ENCODE peak calls at places on chromosomes 6 and 20, in five cellular contexts. One of them, this sample, is unnamed. For H3K4me1 and H3K9me3, the result is how much of the 10 kb centered on the place peaks cover.

GRCh38 chr6:41257369-41258195 is 28.9 kb downstream of the TREM1 start:
- DNase-seq in sigmoid colon: peak
- DNase-seq in stomach: peak
- DNase-seq in PC-3: peak
- DNase-seq in colonic mucosa: no peak
- DNase-seq in this sample: peak

GRCh38 chr6:149254241-149254640 is 63.3 kb upstream of the TAB2 start:
- DNase-seq in sigmoid colon: no peak
- DNase-seq in stomach: no peak
- DNase-seq in PC-3: no peak
- DNase-seq in colonic mucosa: no peak
- DNase-seq in this sample: no peak

GRCh38 chr20:36150847-36151539 is 3.5 kb upstream of the EPB41L1 start:
- DNase-seq in sigmoid colon: no peak
- DNase-seq in stomach: no peak
- DNase-seq in PC-3: no peak
- DNase-seq in colonic mucosa: no peak
- DNase-seq in this sample: no peak

GRCh38 chr6:169838291-169839028 is 87.0 kb downstream of the ERMARD start:
- DNase-seq in sigmoid colon: no peak
- DNase-seq in stomach: peak
- DNase-seq in PC-3: no peak
- DNase-seq in colonic mucosa: peak
- DNase-seq in this sample: no peak

GRCh38 chr20:1225263-1225728 is 548 bp upstream of the RAD21L1 start:
- DNase-seq in sigmoid colon: no peak
- DNase-seq in stomach: no peak
- DNase-seq in PC-3: peak
- DNase-seq in colonic mucosa: no peak
- DNase-seq in this sample: no peak

GRCh38 chr6:42569102-42570028 is 5.5 kb downstream of the UBR2 start:
- DNase-seq in sigmoid colon: no peak
- DNase-seq in stomach: no peak
- DNase-seq in PC-3: peak
- DNase-seq in colonic mucosa: no peak
- DNase-seq in this sample: peak

GRCh38 chr6:14452567-14453527 is 335.3 kb downstream of the CD83 start:
- DNase-seq in sigmoid colon: no peak
- DNase-seq in stomach: no peak
- DNase-seq in PC-3: no peak
- DNase-seq in colonic mucosa: no peak
- DNase-seq in this sample: no peak

GRCh38 chr6:10146723-10147451 is 268.0 kb downstream of the TFAP2A start:
- DNase-seq in sigmoid colon: no peak
- DNase-seq in stomach: no peak
- DNase-seq in PC-3: peak
- DNase-seq in colonic mucosa: no peak
- DNase-seq in this sample: peak

GRCh38 chr6:106334646-106335448 is 9.3 kb upstream of the ATG5 start:
- DNase-seq in sigmoid colon: peak
- DNase-seq in stomach: peak
- DNase-seq in PC-3: peak
- DNase-seq in colonic mucosa: peak
- DNase-seq in this sample: peak

GRCh38 chr20:47455133-47456040 is 46.3 kb upstream of the NCOA3 start:
- DNase-seq in sigmoid colon: no peak
- DNase-seq in stomach: no peak
- DNase-seq in PC-3: peak
- DNase-seq in colonic mucosa: no peak
- DNase-seq in this sample: no peak

DNA sequence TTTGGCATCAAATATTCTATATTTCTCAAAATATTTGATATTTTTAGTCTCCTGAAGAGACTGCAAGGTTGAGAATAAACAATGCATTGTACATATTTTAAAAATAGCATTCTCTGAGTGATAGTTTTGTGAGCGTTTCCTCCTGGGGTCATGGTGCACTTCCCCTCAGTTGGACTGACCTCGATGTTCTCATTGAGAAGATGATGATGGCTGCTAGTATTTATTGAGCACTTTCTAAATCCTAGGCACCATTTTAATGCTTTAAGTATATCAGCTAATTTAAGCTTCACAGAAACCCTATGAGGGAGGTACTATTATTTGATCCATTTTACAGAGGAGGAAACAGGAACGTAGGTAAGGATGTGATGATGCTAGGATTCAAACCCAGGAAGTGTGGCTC is 18.2 kb downstream of the DSE start:
- DNase-seq in sigmoid colon: no peak
- DNase-seq in stomach: no peak
- DNase-seq in PC-3: no peak
- DNase-seq in colonic mucosa: no peak
- DNase-seq in this sample: no peak
- H3K4me1 ChIP-seq in sigmoid colon: under half
- H3K4me1 ChIP-seq in stomach: under half
- H3K4me1 ChIP-seq in PC-3: under half
- H3K4me1 ChIP-seq in colonic mucosa: under half
- H3K4me1 ChIP-seq in this sample: under half

DNA sequence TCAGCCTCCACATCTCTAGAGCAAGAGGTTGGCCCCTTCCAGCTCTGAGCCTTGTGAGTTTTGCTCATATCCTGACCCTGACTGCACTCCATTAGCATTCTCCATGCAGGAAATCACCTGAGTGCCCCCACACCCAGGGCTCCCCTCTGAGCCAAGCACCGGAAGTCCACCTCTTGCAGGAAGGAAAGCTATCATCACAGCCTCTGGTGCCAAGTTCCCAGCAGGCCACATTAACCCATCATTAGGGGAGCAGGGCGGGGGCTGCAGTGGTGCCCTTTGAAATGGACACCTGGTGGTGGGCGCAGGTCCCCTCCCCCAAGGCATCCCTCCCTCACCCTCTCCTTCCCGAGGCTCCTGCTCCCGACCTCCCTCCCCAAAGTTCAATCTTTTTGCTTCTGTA is 16.1 kb downstream of the GRM4 start:
- DNase-seq in sigmoid colon: no peak
- DNase-seq in stomach: no peak
- DNase-seq in PC-3: no peak
- DNase-seq in colonic mucosa: no peak
- DNase-seq in this sample: no peak
- H3K9me3 ChIP-seq in sigmoid colon: under half
- H3K9me3 ChIP-seq in stomach: under half
- H3K9me3 ChIP-seq in PC-3: under half
- H3K9me3 ChIP-seq in colonic mucosa: under half
- H3K9me3 ChIP-seq in this sample: under half

GRCh38 chr6:79543411-79543810 is 6.2 kb upstream of the LCA5 start:
- DNase-seq in sigmoid colon: no peak
- DNase-seq in stomach: no peak
- DNase-seq in PC-3: no peak
- DNase-seq in colonic mucosa: no peak
- DNase-seq in this sample: no peak
- H3K27ac ChIP-seq in sigmoid colon: peak
- H3K27ac ChIP-seq in stomach: peak
- H3K27ac ChIP-seq in PC-3: no peak
- H3K27ac ChIP-seq in colonic mucosa: no peak
- H3K27ac ChIP-seq in this sample: no peak

DNA sequence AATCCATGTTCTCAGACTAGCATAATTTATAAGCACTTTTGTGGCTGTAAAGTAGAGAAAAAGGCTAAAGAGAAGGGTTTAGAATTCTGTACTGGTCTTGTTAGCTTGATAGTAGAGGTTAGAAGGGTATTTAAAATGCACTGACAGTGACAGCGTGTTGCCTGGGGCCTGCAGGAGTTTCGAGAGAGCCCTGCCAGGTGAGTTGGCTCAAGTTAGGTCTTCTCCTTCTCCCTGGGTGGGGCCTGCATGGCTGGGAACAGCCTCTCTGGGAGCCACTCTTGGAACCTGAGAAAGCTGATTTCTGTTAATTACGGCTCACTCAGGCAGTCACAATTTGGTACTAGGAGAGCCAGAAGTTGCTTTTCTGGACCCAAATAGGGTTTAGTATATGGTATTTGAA is 103.7 kb downstream of the ARID1B start:
- DNase-seq in sigmoid colon: no peak
- DNase-seq in stomach: peak
- DNase-seq in PC-3: no peak
- DNase-seq in colonic mucosa: no peak
- DNase-seq in this sample: no peak
- H3K4me1 ChIP-seq in sigmoid colon: under half
- H3K4me1 ChIP-seq in stomach: half or more
- H3K4me1 ChIP-seq in PC-3: under half
- H3K4me1 ChIP-seq in colonic mucosa: under half
- H3K4me1 ChIP-seq in this sample: under half

GRCh38 chr6:109762769-109763450 is 71.8 kb downstream of the FIG4 start:
- DNase-seq in sigmoid colon: no peak
- DNase-seq in stomach: no peak
- DNase-seq in PC-3: no peak
- DNase-seq in colonic mucosa: no peak
- DNase-seq in this sample: peak

GRCh38 chr6:109769213-109769612 is 78.1 kb downstream of the FIG4 start:
- DNase-seq in sigmoid colon: no peak
- DNase-seq in stomach: no peak
- DNase-seq in PC-3: no peak
- DNase-seq in colonic mucosa: no peak
- DNase-seq in this sample: no peak

GRCh38 chr6:109768485-109768884 is 77.4 kb downstream of the FIG4 start:
- DNase-seq in sigmoid colon: no peak
- DNase-seq in stomach: no peak
- DNase-seq in PC-3: peak
- DNase-seq in colonic mucosa: no peak
- DNase-seq in this sample: no peak

GRCh38 chr6:109767961-109768360 is 76.9 kb downstream of the FIG4 start:
- DNase-seq in sigmoid colon: no peak
- DNase-seq in stomach: no peak
- DNase-seq in PC-3: peak
- DNase-seq in colonic mucosa: no peak
- DNase-seq in this sample: no peak

GRCh38 chr6:109766167-109766566 is 75.1 kb downstream of the FIG4 start:
- DNase-seq in sigmoid colon: no peak
- DNase-seq in stomach: no peak
- DNase-seq in PC-3: no peak
- DNase-seq in colonic mucosa: no peak
- DNase-seq in this sample: no peak
- H3K9me3 ChIP-seq in sigmoid colon: under half
- H3K9me3 ChIP-seq in stomach: under half
- H3K9me3 ChIP-seq in PC-3: under half
- H3K9me3 ChIP-seq in colonic mucosa: under half
- H3K9me3 ChIP-seq in this sample: under half

DNA sequence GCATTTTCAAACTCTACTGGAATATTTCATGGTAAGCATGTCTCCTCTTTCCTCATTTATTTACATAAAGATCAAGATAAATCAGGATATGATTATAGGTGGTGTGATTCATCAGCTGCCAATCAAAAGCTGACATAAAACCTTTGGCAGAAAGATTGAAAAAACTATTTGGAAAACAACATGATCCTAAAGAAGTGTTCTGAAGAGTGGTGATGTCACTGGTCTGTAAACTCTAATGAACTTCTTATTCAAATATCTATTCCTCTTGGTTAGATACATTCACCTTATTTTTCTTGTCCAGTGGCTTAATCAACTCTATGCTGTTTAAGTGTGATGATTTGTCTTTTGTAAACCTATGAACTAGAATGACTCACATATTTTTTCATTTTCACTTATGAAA is 535.5 kb upstream of the CITED2 start:
- DNase-seq in sigmoid colon: no peak
- DNase-seq in stomach: no peak
- DNase-seq in PC-3: peak
- DNase-seq in colonic mucosa: no peak
- DNase-seq in this sample: no peak
- H3K27ac ChIP-seq in sigmoid colon: no peak
- H3K27ac ChIP-seq in stomach: no peak
- H3K27ac ChIP-seq in PC-3: peak
- H3K27ac ChIP-seq in colonic mucosa: no peak
- H3K27ac ChIP-seq in this sample: no peak

DNA sequence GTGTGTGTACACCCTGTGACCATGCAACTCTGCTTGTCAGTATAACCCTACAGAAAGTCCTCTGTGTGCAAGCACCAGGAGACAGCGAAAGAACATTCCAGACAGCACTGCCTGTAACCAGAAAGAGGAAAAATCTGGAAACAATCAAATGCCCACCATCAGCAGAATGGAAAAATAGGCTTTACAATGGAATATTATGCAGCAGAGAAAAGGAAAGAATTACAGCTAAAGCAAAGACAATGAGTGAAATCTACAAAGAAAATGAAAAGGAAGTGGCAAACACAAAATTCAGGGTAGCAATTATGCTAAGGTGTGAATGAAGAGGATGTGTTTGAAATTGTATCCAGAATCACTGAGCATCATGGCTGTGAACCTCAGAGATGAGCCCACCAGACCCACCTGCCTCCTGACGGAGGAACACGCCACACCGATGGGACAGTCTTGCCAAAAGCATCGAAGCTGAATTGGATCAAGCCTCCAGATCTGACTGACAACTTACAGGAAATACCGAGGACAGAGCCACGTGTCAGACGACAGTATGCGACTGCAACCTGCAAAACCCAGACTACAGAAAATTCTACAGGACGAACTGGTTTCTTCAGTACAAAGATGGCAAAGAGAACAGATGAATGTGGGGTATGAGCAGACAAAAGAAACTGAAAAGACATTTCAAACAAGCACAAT is 133.2 kb downstream of the NFATC2 start:
- DNase-seq in sigmoid colon: no peak
- DNase-seq in stomach: no peak
- DNase-seq in PC-3: no peak
- DNase-seq in colonic mucosa: no peak
- DNase-seq in this sample: no peak
- H3K4me1 ChIP-seq in sigmoid colon: under half
- H3K4me1 ChIP-seq in stomach: under half
- H3K4me1 ChIP-seq in PC-3: under half
- H3K4me1 ChIP-seq in colonic mucosa: under half
- H3K4me1 ChIP-seq in this sample: under half